ENCODE peak calls at places on chromosomes 3 and 15, in six cellular contexts. W is esophagus muscularis mucosa, G is AG10803, Q is left ventricle myocardium inferior, Z is adrenal gland, K is WTC11. T is an unnamed sample.

GRCh38 chr15:80556694-80557367 is 138.3 kb upstream of the ABHD17C start:
- DNase-seq in Q (no peak), Z (peak; percentile 37), W (peak; percentile 86), K (no peak), G (peak; percentile 57), T (peak; percentile 20)

GRCh38 chr3:188043891-188044290 is 110.1 kb upstream of the LPP start:
- DNase-seq in W (no peak), Q (no peak), K (no peak), G (no peak), Z (no peak), T (no peak)

GRCh38 chr3:20608054-20608738 is 422.2 kb upstream of the SGO1 start:
- DNase-seq in G (no peak), Q (no peak), W (no peak), K (no peak), Z (no peak), T (no peak)

GRCh38 chr3:181943285-181943684 is 231.6 kb downstream of the SOX2 start:
- DNase-seq in K (no peak), G (no peak), Q (no peak), W (no peak), Z (no peak), T (no peak)

GRCh38 chr3:9903904-9904303 is 1.3 kb downstream of the IL17RE start:
- DNase-seq in Q (no peak), G (no peak), Z (no peak), K (no peak), W (no peak), T (no peak)

GRCh38 chr3:13081603-13082360 is 8.6 kb upstream of the IQSEC1 start:
- DNase-seq in K (no peak), W (no peak), G (no peak), Q (peak; percentile 66), Z (no peak), T (no peak)

GRCh38 chr15:67146875-67147381 is 81.5 kb downstream of the SMAD3 start:
- DNase-seq in G (peak; percentile 87), K (no peak), Z (no peak), W (no peak), Q (no peak), T (peak; percentile 92)

GRCh38 chr3:151218136-151218535 is 15.1 kb upstream of the GPR171 start:
- DNase-seq in Q (no peak), Z (no peak), G (no peak), W (no peak), K (no peak), T (no peak)

GRCh38 chr3:195129644-195130492 is 141.1 kb downstream of the XXYLT1 start:
- DNase-seq in G (no peak), K (no peak), Z (no peak), Q (no peak), W (no peak), T (peak; percentile 31)

GRCh38 chr3:150599611-150600297 is 3.4 kb upstream of the SELENOT start:
- DNase-seq in G (peak; percentile 18), K (peak; percentile 16), Q (no peak), Z (peak; percentile 52), W (no peak), T (peak; percentile 73)

GRCh38 chr3:156207802-156208685 is 87.7 kb downstream of the KCNAB1 start:
- DNase-seq in K (no peak), Z (no peak), W (no peak), Q (no peak), G (peak; percentile 90), T (peak; percentile 78)

GRCh38 chr3:150449169-150449721 is 41.1 kb downstream of the TSC22D2 start:
- DNase-seq in W (no peak), K (no peak), Q (no peak), G (peak; percentile 75), Z (no peak), T (peak; percentile 77)

GRCh38 chr15:39720721-39721611 is 61.7 kb downstream of the FSIP1 start:
- DNase-seq in Q (no peak), W (no peak), K (no peak), G (peak; percentile 89), Z (no peak), T (peak; percentile 78)

GRCh38 chr15:80750591-80750990 is 28.6 kb upstream of the CEMIP start:
- DNase-seq in G (no peak), Z (no peak), W (no peak), Q (no peak), K (no peak), T (peak; percentile 40)

GRCh38 chr3:8233938-8234337 is 267.7 kb upstream of the LMCD1 start:
- DNase-seq in K (no peak), W (no peak), Z (no peak), G (no peak), Q (no peak), T (no peak)

GRCh38 chr3:128480717-128481437 is 12.1 kb downstream of the GATA2 start:
- DNase-seq in Z (no peak), G (no peak), Q (no peak), W (no peak), K (no peak), T (no peak)

GRCh38 chr3:89043406-89043947 is 63.9 kb upstream of the EPHA3 start:
- DNase-seq in Z (no peak), Q (no peak), W (no peak), G (no peak), K (no peak), T (no peak)

GRCh38 chr3:12138044-12138443 is 20.7 kb downstream of the TIMP4 start:
- DNase-seq in W (no peak), Q (no peak), G (peak; percentile 26), K (peak; percentile 32), Z (no peak), T (peak; percentile 33)

GRCh38 chr3:157127831-157128767 is 31.8 kb downstream of the CCNL1 start:
- DNase-seq in K (no peak), Z (peak; percentile 93), W (peak; percentile 91), G (peak; percentile 62), Q (no peak), T (peak; percentile 83)

GRCh38 chr3:68135145-68135544 is 480.7 kb upstream of the SUCLG2 start:
- DNase-seq in W (no peak), Q (no peak), G (no peak), Z (no peak), K (no peak), T (no peak)

GRCh38 chr3:36796896-36797295 is 32.5 kb upstream of the DCLK3 start:
- DNase-seq in K (no peak), G (peak; percentile 27), W (no peak), Z (no peak), Q (no peak), T (peak; percentile 29)

DNA sequence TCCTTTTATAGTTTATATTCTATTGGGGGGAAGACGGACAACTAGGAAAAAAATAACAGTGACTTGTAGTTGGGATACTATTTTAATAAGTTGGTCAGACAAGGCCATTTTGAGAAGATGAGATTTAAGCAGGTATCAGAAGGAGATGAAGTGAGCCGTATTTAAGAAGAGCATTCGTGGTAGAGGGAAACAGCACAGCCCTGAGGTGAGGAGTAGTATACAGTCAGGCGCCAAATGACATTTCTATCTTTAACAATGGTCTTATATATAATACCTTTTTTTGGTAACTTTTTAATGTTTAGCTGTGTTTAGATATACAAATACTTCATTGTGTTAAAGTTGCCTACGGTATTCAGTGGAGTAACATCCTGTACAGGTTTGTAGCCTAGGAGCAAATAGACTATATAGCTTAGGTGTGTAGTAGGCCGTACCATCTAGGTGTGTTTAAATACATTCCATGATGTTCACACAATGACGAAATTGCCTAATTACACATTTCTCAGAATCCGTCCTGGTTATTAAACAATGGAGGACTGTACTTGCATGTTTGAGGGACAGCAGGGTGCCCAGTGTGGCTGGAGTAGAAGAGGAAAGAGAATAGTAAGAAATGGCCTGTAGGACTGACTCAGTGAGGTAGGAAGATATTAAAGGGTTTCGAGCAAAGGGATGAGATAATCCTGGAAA is 1.6 kb downstream of the NKTR start:
- DNase-seq in W (no peak), G (no peak), Z (no peak), K (no peak), Q (no peak), T (no peak)
- TF ChIP-seq CTCF in W (no peak), G (peak; percentile 16), Z (no peak), K (no peak), Q (no peak), T (peak; percentile 39)

GRCh38 chr15:65832549-65833364 is 36.5 kb upstream of the RAB11A start:
- DNase-seq in G (peak; percentile 90), Q (peak; percentile 74), K (peak; percentile 71), Z (peak; percentile 88), W (peak; percentile 95), T (peak; percentile 97)
- TF ChIP-seq CTCF in G (peak; percentile 32), Q (no peak), K (no peak), Z (no peak), W (no peak), T (peak; percentile 19)

GRCh38 chr3:160435747-160436146 is 13.8 kb downstream of the TRIM59 start:
- DNase-seq in Z (no peak), W (no peak), Q (no peak), G (no peak), K (no peak), T (no peak)

GRCh38 chr3:160445854-160446253 is 3.7 kb downstream of the TRIM59 start:
- DNase-seq in G (no peak), Z (no peak), K (no peak), Q (no peak), W (no peak), T (no peak)

GRCh38 chr3:160437083-160437455 is 12.5 kb downstream of the TRIM59 start:
- DNase-seq in Z (no peak), W (no peak), Q (no peak), G (no peak), K (no peak), T (no peak)

GRCh38 chr3:160444411-160444810 is 5.2 kb downstream of the TRIM59 start:
- DNase-seq in Q (no peak), K (no peak), G (no peak), Z (no peak), W (no peak), T (no peak)

DNA sequence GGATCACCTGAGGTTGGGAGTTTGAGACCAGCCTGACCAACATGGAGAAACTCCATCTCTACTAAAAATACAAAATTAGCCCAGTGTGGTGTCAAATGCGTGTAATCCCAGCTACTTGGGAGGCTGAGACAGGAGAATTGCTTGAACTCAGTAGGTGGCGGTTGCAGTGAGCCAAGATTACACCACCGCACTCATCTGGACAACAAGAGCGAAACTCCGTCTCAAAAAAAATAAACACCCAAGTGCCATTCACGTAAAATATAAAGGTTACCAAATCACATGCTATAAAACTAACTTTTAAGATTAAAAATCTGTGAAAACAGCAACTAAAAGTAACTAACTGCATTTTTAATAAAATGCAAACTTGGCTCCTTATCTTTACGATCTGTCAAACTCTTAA is 8.9 kb downstream of the TRIM59 start:
- DNase-seq in Z (no peak), K (no peak), G (no peak), Q (no peak), W (no peak), T (no peak)
- TF ChIP-seq CTCF in Z (no peak), K (no peak), G (no peak), Q (no peak), W (no peak), T (no peak)

GRCh38 chr3:5731100-5731499 is 543.6 kb downstream of the EDEM1 start:
- DNase-seq in K (no peak), Z (no peak), W (no peak), G (no peak), Q (no peak), T (no peak)
- TF ChIP-seq CTCF in K (no peak), Z (no peak), W (no peak), G (no peak), Q (peak; percentile 34), T (peak; percentile 5)

GRCh38 chr3:66494964-66495581 is 5.7 kb downstream of the LRIG1 start:
- DNase-seq in Z (no peak), G (no peak), Q (no peak), W (no peak), K (no peak), T (no peak)
- TF ChIP-seq CTCF in Z (no peak), G (no peak), Q (no peak), W (no peak), K (no peak), T (no peak)